ENCODE peak calls at places on chromosomes 12 and 14, in five cellular contexts. One of them, this sample, is unnamed.

GRCh38 chr12:109879332-109880048 is 851 bp downstream of the GLTP start:
- DNase-seq in A549: no peak
- DNase-seq in right cardiac atrium: no peak
- DNase-seq in Panc1: no peak
- DNase-seq in tibial artery: no peak
- DNase-seq in this sample: no peak

GRCh38 chr14:50835280-50835679 is 4.3 kb upstream of the NIN start:
- DNase-seq in A549: no peak
- DNase-seq in tibial artery: no peak
- DNase-seq in right cardiac atrium: no peak
- DNase-seq in Panc1: no peak
- DNase-seq in this sample: no peak

GRCh38 chr14:68672609-68673285 is 120.1 kb downstream of the ZFP36L1 start:
- DNase-seq in tibial artery: peak; percentile 16
- DNase-seq in A549: no peak
- DNase-seq in right cardiac atrium: no peak
- DNase-seq in Panc1: no peak
- DNase-seq in this sample: no peak

GRCh38 chr12:75444444-75445136 is 36.0 kb upstream of the GLIPR1 start:
- DNase-seq in A549: peak; percentile 39
- DNase-seq in tibial artery: no peak
- DNase-seq in Panc1: no peak
- DNase-seq in right cardiac atrium: no peak
- DNase-seq in this sample: no peak

GRCh38 chr14:67837011-67837624 is 17.5 kb downstream of the RAD51B start:
- DNase-seq in right cardiac atrium: no peak
- DNase-seq in Panc1: peak; percentile 42
- DNase-seq in tibial artery: peak; percentile 33
- DNase-seq in A549: peak; percentile 85
- DNase-seq in this sample: peak; percentile 77

GRCh38 chr14:50910495-50911420 is 33.5 kb downstream of the PYGL start:
- DNase-seq in A549: no peak
- DNase-seq in tibial artery: no peak
- DNase-seq in right cardiac atrium: no peak
- DNase-seq in Panc1: no peak
- DNase-seq in this sample: no peak

GRCh38 chr12:54370218-54370730 is 6.0 kb upstream of the GPR84 start:
- DNase-seq in tibial artery: peak; percentile 74
- DNase-seq in A549: peak; percentile 90
- DNase-seq in right cardiac atrium: peak; percentile 91
- DNase-seq in Panc1: no peak
- DNase-seq in this sample: peak; percentile 86

GRCh38 chr14:56874375-56874774 is 64.1 kb upstream of the OTX2 start:
- DNase-seq in right cardiac atrium: no peak
- DNase-seq in tibial artery: no peak
- DNase-seq in Panc1: peak; percentile 5
- DNase-seq in A549: peak; percentile 39
- DNase-seq in this sample: no peak

GRCh38 chr12:93417967-93418480 is 23.7 kb downstream of the UBE2N start:
- DNase-seq in right cardiac atrium: no peak
- DNase-seq in Panc1: no peak
- DNase-seq in tibial artery: no peak
- DNase-seq in A549: no peak
- DNase-seq in this sample: no peak

GRCh38 chr12:98740751-98741150 is 95.7 kb downstream of the APAF1 start:
- DNase-seq in Panc1: no peak
- DNase-seq in A549: no peak
- DNase-seq in right cardiac atrium: no peak
- DNase-seq in tibial artery: no peak
- DNase-seq in this sample: no peak

GRCh38 chr12:132471011-132471857 is 18.7 kb upstream of the FBRSL1 start:
- DNase-seq in A549: peak; percentile 37
- DNase-seq in tibial artery: no peak
- DNase-seq in Panc1: no peak
- DNase-seq in right cardiac atrium: peak; percentile 17
- DNase-seq in this sample: no peak

GRCh38 chr14:103056322-103057027 is 874 bp downstream of the CDC42BPB start:
- DNase-seq in A549: peak; percentile 73
- DNase-seq in right cardiac atrium: peak; percentile 91
- DNase-seq in tibial artery: peak; percentile 59
- DNase-seq in Panc1: no peak
- DNase-seq in this sample: peak; percentile 69

GRCh38 chr14:75426332-75427125 is 1.3 kb upstream of the JDP2 start:
- DNase-seq in A549: no peak
- DNase-seq in Panc1: no peak
- DNase-seq in right cardiac atrium: no peak
- DNase-seq in tibial artery: no peak
- DNase-seq in this sample: no peak

GRCh38 chr12:52946797-52947547 is 1.9 kb upstream of the KRT18 start:
- DNase-seq in right cardiac atrium: no peak
- DNase-seq in tibial artery: no peak
- DNase-seq in Panc1: no peak
- DNase-seq in A549: peak; percentile 44
- DNase-seq in this sample: no peak

GRCh38 chr12:58000499-58000898 is 59.1 kb downstream of the ATP23 start:
- DNase-seq in Panc1: no peak
- DNase-seq in A549: no peak
- DNase-seq in tibial artery: no peak
- DNase-seq in right cardiac atrium: no peak
- DNase-seq in this sample: no peak

GRCh38 chr12:109247831-109248654 is 61.0 kb downstream of the FOXN4 start:
- DNase-seq in right cardiac atrium: no peak
- DNase-seq in Panc1: no peak
- DNase-seq in tibial artery: no peak
- DNase-seq in A549: peak; percentile 49
- DNase-seq in this sample: no peak

GRCh38 chr12:40874868-40875267 is 182.6 kb downstream of the CNTN1 start:
- DNase-seq in Panc1: no peak
- DNase-seq in right cardiac atrium: no peak
- DNase-seq in tibial artery: no peak
- DNase-seq in A549: no peak
- DNase-seq in this sample: no peak

GRCh38 chr14:104732931-104733681 is 9.1 kb downstream of the ADSS1 start:
- DNase-seq in right cardiac atrium: no peak
- DNase-seq in Panc1: no peak
- DNase-seq in tibial artery: no peak
- DNase-seq in A549: peak; percentile 62
- DNase-seq in this sample: no peak

GRCh38 chr14:61747342-61747741 is 14.9 kb upstream of the SNAPC1 start:
- DNase-seq in tibial artery: no peak
- DNase-seq in right cardiac atrium: no peak
- DNase-seq in Panc1: no peak
- DNase-seq in A549: no peak
- DNase-seq in this sample: no peak

GRCh38 chr12:121467638-121468403 is 67.9 kb downstream of the RNF34 start:
- DNase-seq in right cardiac atrium: no peak
- DNase-seq in A549: peak; percentile 31
- DNase-seq in Panc1: no peak
- DNase-seq in tibial artery: no peak
- DNase-seq in this sample: peak; percentile 41

GRCh38 chr14:64656986-64657385 is 47.2 kb upstream of the PLEKHG3 start:
- DNase-seq in A549: no peak
- DNase-seq in tibial artery: peak; percentile 79
- DNase-seq in right cardiac atrium: no peak
- DNase-seq in Panc1: no peak
- DNase-seq in this sample: peak; percentile 93

GRCh38 chr14:53167602-53168328 is 14.6 kb upstream of the DDHD1 start:
- DNase-seq in A549: no peak
- DNase-seq in Panc1: no peak
- DNase-seq in tibial artery: no peak
- DNase-seq in right cardiac atrium: no peak
- DNase-seq in this sample: no peak

GRCh38 chr12:52634266-52635056 is 16.1 kb upstream of the KRT73 start:
- DNase-seq in A549: no peak
- DNase-seq in Panc1: no peak
- DNase-seq in tibial artery: no peak
- DNase-seq in right cardiac atrium: peak; percentile 67
- DNase-seq in this sample: no peak

GRCh38 chr14:104460920-104461651 is 118.5 kb upstream of the C14orf180 start:
- DNase-seq in tibial artery: no peak
- DNase-seq in right cardiac atrium: no peak
- DNase-seq in Panc1: no peak
- DNase-seq in A549: no peak
- DNase-seq in this sample: no peak

GRCh38 chr14:76961631-76962302 is 66.7 kb downstream of the IRF2BPL start:
- DNase-seq in Panc1: no peak
- DNase-seq in right cardiac atrium: peak; percentile 87
- DNase-seq in tibial artery: peak; percentile 82
- DNase-seq in A549: peak; percentile 93
- DNase-seq in this sample: peak; percentile 84

GRCh38 chr14:51870620-51871019 is 10.2 kb downstream of the GNG2 start:
- DNase-seq in A549: no peak
- DNase-seq in Panc1: no peak
- DNase-seq in tibial artery: no peak
- DNase-seq in right cardiac atrium: no peak
- DNase-seq in this sample: no peak

GRCh38 chr12:67442347-67442841 is 173.2 kb downstream of the CAND1 start:
- DNase-seq in Panc1: no peak
- DNase-seq in tibial artery: no peak
- DNase-seq in right cardiac atrium: no peak
- DNase-seq in A549: no peak
- DNase-seq in this sample: peak; percentile 18

DNA sequence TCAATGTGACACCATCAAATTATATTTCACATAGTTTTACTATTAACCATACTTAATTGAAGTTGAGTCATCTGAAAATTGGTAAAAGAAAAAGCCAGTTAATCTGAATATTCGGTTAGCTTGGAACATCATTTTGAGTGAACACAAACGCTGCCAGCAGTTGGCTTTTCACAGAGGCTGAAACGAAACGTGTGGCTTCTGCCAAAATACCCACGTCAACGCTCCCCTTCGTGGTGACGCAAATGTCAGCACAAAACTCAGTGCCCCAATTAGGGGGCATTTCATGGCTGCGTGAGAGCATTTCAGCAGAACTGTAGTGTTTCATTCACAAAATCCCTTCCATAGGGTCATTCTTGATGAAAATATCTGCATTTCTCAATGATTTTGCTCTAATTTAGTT is 420.3 kb downstream of the TMEM132D start:
- DNase-seq in right cardiac atrium: no peak
- DNase-seq in tibial artery: no peak
- DNase-seq in Panc1: no peak
- DNase-seq in A549: no peak
- DNase-seq in this sample: no peak
- H3K9me3 ChIP-seq in right cardiac atrium: no peaks in the 10 kb centered on the region
- H3K9me3 ChIP-seq in tibial artery: no peaks in the 10 kb centered on the region
- H3K9me3 ChIP-seq in Panc1: no peaks in the 10 kb centered on the region
- H3K9me3 ChIP-seq in A549: no peaks in the 10 kb centered on the region
- H3K9me3 ChIP-seq in this sample: no peaks in the 10 kb centered on the region

GRCh38 chr12:34124608-34125007 is 102.3 kb downstream of the ALG10 start:
- DNase-seq in tibial artery: no peak
- DNase-seq in Panc1: no peak
- DNase-seq in A549: no peak
- DNase-seq in right cardiac atrium: no peak
- DNase-seq in this sample: no peak
- H3K9me3 ChIP-seq in tibial artery: no peaks in the 10 kb centered on the region
- H3K9me3 ChIP-seq in Panc1: no peaks in the 10 kb centered on the region
- H3K9me3 ChIP-seq in A549: no peaks in the 10 kb centered on the region
- H3K9me3 ChIP-seq in right cardiac atrium: no peaks in the 10 kb centered on the region
- H3K9me3 ChIP-seq in this sample: no peaks in the 10 kb centered on the region

GRCh38 chr14:23703027-23703426 is 66.9 kb downstream of the DHRS2 start:
- DNase-seq in A549: no peak
- DNase-seq in Panc1: no peak
- DNase-seq in right cardiac atrium: no peak
- DNase-seq in tibial artery: no peak
- DNase-seq in this sample: no peak
- H3K9me3 ChIP-seq in A549: peaks cover 38% of the 10 kb centered on the region
- H3K9me3 ChIP-seq in Panc1: peaks cover 10% of the 10 kb centered on the region
- H3K9me3 ChIP-seq in right cardiac atrium: no peaks in the 10 kb centered on the region
- H3K9me3 ChIP-seq in tibial artery: no peaks in the 10 kb centered on the region
- H3K9me3 ChIP-seq in this sample: no peaks in the 10 kb centered on the region

DNA sequence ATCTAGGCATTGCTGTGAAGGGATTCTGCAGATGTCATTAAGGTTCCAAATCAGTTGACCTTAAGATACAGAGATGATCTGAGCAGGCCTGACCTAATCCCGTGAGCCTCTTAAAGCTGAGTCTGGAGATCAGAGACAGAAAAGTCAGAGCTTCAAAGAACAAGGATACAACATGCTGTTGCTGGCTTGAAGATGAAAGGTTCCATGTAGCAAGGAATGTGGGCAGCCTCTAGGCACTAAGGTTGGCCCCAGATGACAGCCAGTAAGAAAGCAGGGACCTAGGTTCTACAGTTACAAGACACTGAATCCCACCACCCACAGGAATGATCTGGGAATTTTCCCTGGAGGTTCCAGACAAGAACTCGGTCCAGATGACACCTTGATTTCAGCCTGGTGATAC is 81.1 kb downstream of the MAP1LC3B2 start:
- DNase-seq in A549: no peak
- DNase-seq in Panc1: no peak
- DNase-seq in right cardiac atrium: no peak
- DNase-seq in tibial artery: no peak
- DNase-seq in this sample: no peak
- H3K9me3 ChIP-seq in A549: peaks cover 3% of the 10 kb centered on the region
- H3K9me3 ChIP-seq in Panc1: no peaks in the 10 kb centered on the region
- H3K9me3 ChIP-seq in right cardiac atrium: no peaks in the 10 kb centered on the region
- H3K9me3 ChIP-seq in tibial artery: no peaks in the 10 kb centered on the region
- H3K9me3 ChIP-seq in this sample: no peaks in the 10 kb centered on the region

GRCh38 chr12:38102197-38102596 is 214.4 kb upstream of the ALG10B start:
- DNase-seq in tibial artery: no peak
- DNase-seq in right cardiac atrium: no peak
- DNase-seq in Panc1: peak; percentile 69
- DNase-seq in A549: peak; percentile 45
- DNase-seq in this sample: no peak
- H3K9me3 ChIP-seq in tibial artery: no peaks in the 10 kb centered on the region
- H3K9me3 ChIP-seq in right cardiac atrium: no peaks in the 10 kb centered on the region
- H3K9me3 ChIP-seq in Panc1: no peaks in the 10 kb centered on the region
- H3K9me3 ChIP-seq in A549: no peaks in the 10 kb centered on the region
- H3K9me3 ChIP-seq in this sample: no peaks in the 10 kb centered on the region

DNA sequence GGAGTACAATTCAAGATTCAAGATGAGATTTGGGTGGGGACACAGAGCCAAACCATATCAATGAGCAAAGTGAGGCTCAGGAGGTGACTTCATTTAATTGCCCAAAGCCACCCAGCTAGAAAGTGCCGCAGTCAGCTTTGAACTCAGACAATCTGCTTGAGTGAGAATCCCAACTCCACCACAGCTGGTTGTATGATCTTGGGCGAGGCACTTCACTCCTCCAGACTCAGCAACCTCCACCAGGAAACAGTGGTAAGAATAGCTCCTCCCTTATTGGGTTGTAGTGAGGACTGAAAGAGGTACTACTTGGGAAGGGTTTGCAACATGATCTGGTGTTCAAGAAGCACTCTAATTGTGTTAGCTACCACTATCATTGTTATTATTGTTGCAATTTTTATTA is 129.2 kb upstream of the RFLNA start:
- DNase-seq in A549: no peak
- DNase-seq in right cardiac atrium: no peak
- DNase-seq in Panc1: no peak
- DNase-seq in tibial artery: no peak
- DNase-seq in this sample: no peak
- H3K9me3 ChIP-seq in A549: peaks cover 5% of the 10 kb centered on the region
- H3K9me3 ChIP-seq in right cardiac atrium: no peaks in the 10 kb centered on the region
- H3K9me3 ChIP-seq in Panc1: no peaks in the 10 kb centered on the region
- H3K9me3 ChIP-seq in tibial artery: no peaks in the 10 kb centered on the region
- H3K9me3 ChIP-seq in this sample: no peaks in the 10 kb centered on the region

GRCh38 chr14:19874842-19875241 is at the start of gene OR4K2:
- DNase-seq in tibial artery: no peak
- DNase-seq in A549: no peak
- DNase-seq in right cardiac atrium: no peak
- DNase-seq in Panc1: no peak
- DNase-seq in this sample: no peak
- H3K9me3 ChIP-seq in tibial artery: no peaks in the 10 kb centered on the region
- H3K9me3 ChIP-seq in A549: no peaks in the 10 kb centered on the region
- H3K9me3 ChIP-seq in right cardiac atrium: no peaks in the 10 kb centered on the region
- H3K9me3 ChIP-seq in Panc1: no peaks in the 10 kb centered on the region
- H3K9me3 ChIP-seq in this sample: no peaks in the 10 kb centered on the region